ENCODE peak calls at places on chromosome 6, in six cellular contexts. One of them, this sample, is unnamed. For H3K36me3 and H3K27me3, the result is how much of the 10 kb centered on the place peaks cover.

GRCh38 chr6:147207351-147207750 is 3.1 kb downstream of the STXBP5 start:
- DNase-seq in brain microvascular endothelial cell: no peak
- DNase-seq in IMR-90: no peak
- DNase-seq in fibroblast of lung: peak
- DNase-seq in cardiac muscle cell: peak
- DNase-seq in kidney epithelial cell: no peak
- DNase-seq in this sample: no peak

GRCh38 chr6:156906451-156906850 is 129.3 kb downstream of the ARID1B start:
- DNase-seq in brain microvascular endothelial cell: no peak
- DNase-seq in IMR-90: no peak
- DNase-seq in fibroblast of lung: no peak
- DNase-seq in cardiac muscle cell: no peak
- DNase-seq in kidney epithelial cell: no peak
- DNase-seq in this sample: no peak

GRCh38 chr6:139550361-139550760 is 175.9 kb upstream of the CITED2 start:
- DNase-seq in brain microvascular endothelial cell: no peak
- DNase-seq in IMR-90: no peak
- DNase-seq in fibroblast of lung: no peak
- DNase-seq in cardiac muscle cell: no peak
- DNase-seq in kidney epithelial cell: no peak
- DNase-seq in this sample: no peak

GRCh38 chr6:46015119-46015968 is at the start of gene CLIC5:
- DNase-seq in brain microvascular endothelial cell: no peak
- DNase-seq in IMR-90: no peak
- DNase-seq in fibroblast of lung: no peak
- DNase-seq in cardiac muscle cell: no peak
- DNase-seq in kidney epithelial cell: no peak
- DNase-seq in this sample: no peak

GRCh38 chr6:16157909-16158308 is 29.0 kb downstream of the MYLIP start:
- DNase-seq in brain microvascular endothelial cell: no peak
- DNase-seq in IMR-90: no peak
- DNase-seq in fibroblast of lung: no peak
- DNase-seq in cardiac muscle cell: no peak
- DNase-seq in kidney epithelial cell: no peak
- DNase-seq in this sample: no peak

GRCh38 chr6:11778648-11779307 is at the start of gene ADTRP:
- DNase-seq in brain microvascular endothelial cell: no peak
- DNase-seq in IMR-90: no peak
- DNase-seq in fibroblast of lung: no peak
- DNase-seq in cardiac muscle cell: no peak
- DNase-seq in kidney epithelial cell: no peak
- DNase-seq in this sample: no peak

GRCh38 chr6:131210469-131210868 is 75.2 kb downstream of the AKAP7 start:
- DNase-seq in brain microvascular endothelial cell: no peak
- DNase-seq in IMR-90: no peak
- DNase-seq in fibroblast of lung: no peak
- DNase-seq in cardiac muscle cell: no peak
- DNase-seq in kidney epithelial cell: no peak
- DNase-seq in this sample: peak

GRCh38 chr6:55694148-55694547 is 115.2 kb upstream of the HMGCLL1 start:
- DNase-seq in brain microvascular endothelial cell: peak
- DNase-seq in IMR-90: peak
- DNase-seq in fibroblast of lung: peak
- DNase-seq in cardiac muscle cell: peak
- DNase-seq in kidney epithelial cell: peak
- DNase-seq in this sample: peak

GRCh38 chr6:39059496-39060310 is 11.1 kb downstream of the GLP1R start:
- DNase-seq in brain microvascular endothelial cell: no peak
- DNase-seq in IMR-90: no peak
- DNase-seq in fibroblast of lung: no peak
- DNase-seq in cardiac muscle cell: no peak
- DNase-seq in kidney epithelial cell: no peak
- DNase-seq in this sample: no peak

GRCh38 chr6:47908271-47908670 is 126.4 kb downstream of the OPN5 start:
- DNase-seq in brain microvascular endothelial cell: no peak
- DNase-seq in IMR-90: no peak
- DNase-seq in fibroblast of lung: no peak
- DNase-seq in cardiac muscle cell: no peak
- DNase-seq in kidney epithelial cell: no peak
- DNase-seq in this sample: no peak

GRCh38 chr6:128979061-128979460 is 96.1 kb downstream of the LAMA2 start:
- DNase-seq in brain microvascular endothelial cell: no peak
- DNase-seq in IMR-90: peak
- DNase-seq in fibroblast of lung: peak
- DNase-seq in cardiac muscle cell: peak
- DNase-seq in kidney epithelial cell: no peak
- DNase-seq in this sample: no peak

GRCh38 chr6:116265081-116265829 is 11.4 kb upstream of the TSPYL4 start:
- DNase-seq in brain microvascular endothelial cell: no peak
- DNase-seq in IMR-90: peak
- DNase-seq in fibroblast of lung: no peak
- DNase-seq in cardiac muscle cell: peak
- DNase-seq in kidney epithelial cell: no peak
- DNase-seq in this sample: no peak

GRCh38 chr6:137975058-137975940 is 108.2 kb downstream of the TNFAIP3 start:
- DNase-seq in brain microvascular endothelial cell: no peak
- DNase-seq in IMR-90: peak
- DNase-seq in fibroblast of lung: peak
- DNase-seq in cardiac muscle cell: peak
- DNase-seq in kidney epithelial cell: no peak
- DNase-seq in this sample: no peak

GRCh38 chr6:156789081-156789943 is 12.1 kb downstream of the ARID1B start:
- DNase-seq in brain microvascular endothelial cell: no peak
- DNase-seq in IMR-90: no peak
- DNase-seq in fibroblast of lung: no peak
- DNase-seq in cardiac muscle cell: no peak
- DNase-seq in kidney epithelial cell: no peak
- DNase-seq in this sample: no peak

GRCh38 chr6:51414361-51414760 is 595.7 kb downstream of the TFAP2B start:
- DNase-seq in brain microvascular endothelial cell: no peak
- DNase-seq in IMR-90: no peak
- DNase-seq in fibroblast of lung: no peak
- DNase-seq in cardiac muscle cell: no peak
- DNase-seq in kidney epithelial cell: no peak
- DNase-seq in this sample: no peak

GRCh38 chr6:89161326-89162046 is 15.6 kb downstream of the PM20D2 start:
- DNase-seq in brain microvascular endothelial cell: no peak
- DNase-seq in IMR-90: peak
- DNase-seq in fibroblast of lung: peak
- DNase-seq in cardiac muscle cell: peak
- DNase-seq in kidney epithelial cell: no peak
- DNase-seq in this sample: no peak

GRCh38 chr6:149921361-149921760 is 1.6 kb downstream of the RAET1G start:
- DNase-seq in brain microvascular endothelial cell: no peak
- DNase-seq in IMR-90: no peak
- DNase-seq in fibroblast of lung: no peak
- DNase-seq in cardiac muscle cell: no peak
- DNase-seq in kidney epithelial cell: no peak
- DNase-seq in this sample: no peak

GRCh38 chr6:7720346-7720745 is 5.6 kb upstream of the BMP6 start:
- DNase-seq in brain microvascular endothelial cell: no peak
- DNase-seq in IMR-90: no peak
- DNase-seq in fibroblast of lung: no peak
- DNase-seq in cardiac muscle cell: no peak
- DNase-seq in kidney epithelial cell: no peak
- DNase-seq in this sample: no peak

GRCh38 chr6:158474961-158475343 is 84.9 kb upstream of the TMEM181 start:
- DNase-seq in brain microvascular endothelial cell: peak
- DNase-seq in IMR-90: peak
- DNase-seq in fibroblast of lung: peak
- DNase-seq in cardiac muscle cell: peak
- DNase-seq in kidney epithelial cell: no peak
- DNase-seq in this sample: no peak

GRCh38 chr6:8108031-8108660 is 5.8 kb upstream of the EEF1E1 start:
- DNase-seq in brain microvascular endothelial cell: peak
- DNase-seq in IMR-90: peak
- DNase-seq in fibroblast of lung: peak
- DNase-seq in cardiac muscle cell: peak
- DNase-seq in kidney epithelial cell: no peak
- DNase-seq in this sample: peak

GRCh38 chr6:128686084-128686483 is 165.7 kb upstream of the PTPRK start:
- DNase-seq in brain microvascular endothelial cell: no peak
- DNase-seq in IMR-90: no peak
- DNase-seq in fibroblast of lung: no peak
- DNase-seq in cardiac muscle cell: no peak
- DNase-seq in kidney epithelial cell: no peak
- DNase-seq in this sample: no peak

GRCh38 chr6:53524455-53524815 is 20.5 kb downstream of the GCLC start:
- DNase-seq in brain microvascular endothelial cell: peak
- DNase-seq in IMR-90: peak
- DNase-seq in fibroblast of lung: peak
- DNase-seq in cardiac muscle cell: peak
- DNase-seq in kidney epithelial cell: no peak
- DNase-seq in this sample: peak

GRCh38 chr6:76495909-76496308 is 423.4 kb upstream of the IMPG1 start:
- DNase-seq in brain microvascular endothelial cell: no peak
- DNase-seq in IMR-90: no peak
- DNase-seq in fibroblast of lung: no peak
- DNase-seq in cardiac muscle cell: no peak
- DNase-seq in kidney epithelial cell: no peak
- DNase-seq in this sample: no peak

DNA sequence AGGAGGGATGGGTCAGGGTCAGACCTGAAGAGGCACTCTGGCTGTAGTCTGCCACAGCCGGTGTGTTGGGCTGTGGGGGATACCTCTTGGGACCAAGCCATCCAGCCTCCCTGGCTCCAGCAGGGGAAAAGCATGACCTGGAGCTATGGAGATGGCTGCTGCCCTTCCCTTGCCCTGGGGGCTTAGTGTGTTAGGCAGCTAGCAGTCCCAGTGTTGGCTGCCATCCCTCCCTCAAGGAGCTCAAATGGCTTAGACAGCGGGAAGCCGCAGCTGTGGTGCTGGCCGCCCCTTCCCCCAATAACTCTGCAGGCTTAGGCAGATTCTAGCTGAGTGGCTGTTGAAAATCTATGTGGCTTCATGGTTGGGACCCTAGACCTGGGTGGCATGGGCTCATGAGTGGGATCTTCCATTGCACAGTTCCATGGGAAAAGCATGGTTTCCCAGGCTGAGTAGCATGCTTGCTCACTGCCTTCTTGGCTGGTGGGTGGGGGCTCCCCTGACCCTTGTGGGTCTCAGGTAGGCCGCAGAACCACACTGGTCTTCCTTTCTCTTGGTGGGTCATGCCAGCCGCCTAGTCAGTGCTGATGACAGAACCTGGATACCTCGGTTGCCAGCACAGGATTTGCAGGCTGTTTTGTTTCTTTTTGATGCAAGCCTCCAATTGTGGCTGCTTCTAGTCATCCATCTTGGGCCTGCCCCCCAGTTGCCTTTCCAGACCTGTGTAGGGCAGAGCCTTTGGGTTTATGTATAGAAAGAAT is 69.0 kb upstream of the AHI1 start:
- DNase-seq in brain microvascular endothelial cell: no peak
- DNase-seq in IMR-90: no peak
- DNase-seq in fibroblast of lung: no peak
- DNase-seq in cardiac muscle cell: no peak
- DNase-seq in kidney epithelial cell: no peak
- DNase-seq in this sample: no peak
- H3K4me3 ChIP-seq in brain microvascular endothelial cell: no peak
- H3K4me3 ChIP-seq in IMR-90: no peak
- H3K4me3 ChIP-seq in fibroblast of lung: no peak
- H3K4me3 ChIP-seq in cardiac muscle cell: no peak
- H3K4me3 ChIP-seq in kidney epithelial cell: no peak
- H3K4me3 ChIP-seq in this sample: no peak

GRCh38 chr6:4039348-4039747 is 39.6 kb downstream of the FAM217A start:
- DNase-seq in brain microvascular endothelial cell: no peak
- DNase-seq in IMR-90: no peak
- DNase-seq in fibroblast of lung: no peak
- DNase-seq in cardiac muscle cell: no peak
- DNase-seq in kidney epithelial cell: no peak
- DNase-seq in this sample: no peak
- H3K36me3 ChIP-seq in brain microvascular endothelial cell: under half
- H3K36me3 ChIP-seq in IMR-90: under half
- H3K36me3 ChIP-seq in fibroblast of lung: under half
- H3K36me3 ChIP-seq in cardiac muscle cell: half or more
- H3K36me3 ChIP-seq in kidney epithelial cell: under half
- H3K36me3 ChIP-seq in this sample: under half

GRCh38 chr6:166562726-166563125 is 23.8 kb downstream of the RAMACL start:
- DNase-seq in brain microvascular endothelial cell: no peak
- DNase-seq in IMR-90: no peak
- DNase-seq in fibroblast of lung: no peak
- DNase-seq in cardiac muscle cell: no peak
- DNase-seq in kidney epithelial cell: no peak
- DNase-seq in this sample: no peak
- H3K27me3 ChIP-seq in brain microvascular endothelial cell: under half
- H3K27me3 ChIP-seq in IMR-90: under half
- H3K27me3 ChIP-seq in fibroblast of lung: under half
- H3K27me3 ChIP-seq in cardiac muscle cell: under half
- H3K27me3 ChIP-seq in kidney epithelial cell: under half
- H3K27me3 ChIP-seq in this sample: under half

GRCh38 chr6:36684447-36684812 is 5.9 kb downstream of the CDKN1A start:
- DNase-seq in brain microvascular endothelial cell: no peak
- DNase-seq in IMR-90: no peak
- DNase-seq in fibroblast of lung: no peak
- DNase-seq in cardiac muscle cell: no peak
- DNase-seq in kidney epithelial cell: no peak
- DNase-seq in this sample: no peak

GRCh38 chr6:36685198-36685919 is 6.8 kb downstream of the CDKN1A start:
- DNase-seq in brain microvascular endothelial cell: no peak
- DNase-seq in IMR-90: no peak
- DNase-seq in fibroblast of lung: no peak
- DNase-seq in cardiac muscle cell: no peak
- DNase-seq in kidney epithelial cell: no peak
- DNase-seq in this sample: no peak

GRCh38 chr6:36682328-36683144 is 4.0 kb downstream of the CDKN1A start:
- DNase-seq in brain microvascular endothelial cell: no peak
- DNase-seq in IMR-90: no peak
- DNase-seq in fibroblast of lung: peak
- DNase-seq in cardiac muscle cell: no peak
- DNase-seq in kidney epithelial cell: no peak
- DNase-seq in this sample: no peak

GRCh38 chr6:36683656-36684446 is 5.3 kb downstream of the CDKN1A start:
- DNase-seq in brain microvascular endothelial cell: no peak
- DNase-seq in IMR-90: no peak
- DNase-seq in fibroblast of lung: no peak
- DNase-seq in cardiac muscle cell: no peak
- DNase-seq in kidney epithelial cell: no peak
- DNase-seq in this sample: no peak

DNA sequence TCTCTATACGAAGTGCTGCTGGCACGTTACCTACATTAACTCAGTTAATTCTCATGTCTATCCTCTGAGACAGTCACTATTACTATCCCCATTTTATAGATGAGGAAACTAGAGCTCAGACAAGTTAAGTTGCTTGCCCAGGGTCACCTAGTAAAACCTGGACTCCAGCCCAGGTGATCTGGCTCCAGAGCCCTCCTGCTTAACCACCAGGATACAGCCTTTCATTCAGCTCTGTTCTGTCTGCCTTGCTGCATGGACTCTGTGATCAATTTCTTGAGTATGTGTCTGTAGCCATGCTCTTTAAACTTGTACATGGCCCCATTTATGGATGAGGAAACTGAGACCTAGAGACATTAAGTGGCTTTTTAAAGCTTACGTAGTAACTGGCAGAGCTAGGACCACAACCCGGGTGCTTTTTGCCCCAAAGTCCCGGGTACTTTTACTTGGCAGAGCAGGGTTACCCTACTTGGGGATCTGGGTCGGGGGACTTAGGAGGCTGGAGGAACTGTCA is 4.7 kb downstream of the CDKN1A start:
- DNase-seq in brain microvascular endothelial cell: no peak
- DNase-seq in IMR-90: no peak
- DNase-seq in fibroblast of lung: no peak
- DNase-seq in cardiac muscle cell: no peak
- DNase-seq in kidney epithelial cell: no peak
- DNase-seq in this sample: no peak
- H3K4me3 ChIP-seq in brain microvascular endothelial cell: no peak
- H3K4me3 ChIP-seq in IMR-90: peak
- H3K4me3 ChIP-seq in fibroblast of lung: peak
- H3K4me3 ChIP-seq in cardiac muscle cell: no peak
- H3K4me3 ChIP-seq in kidney epithelial cell: no peak
- H3K4me3 ChIP-seq in this sample: no peak